ENCODE peak calls at places on chromosomes 6 and 20, in ten cellular contexts. V, U, Q, T, D, O, N, J, S and K are unnamed samples.

GRCh38 chr6:37725967-37726366 is 28.3 kb upstream of the MDGA1 start:
- DNase-seq in V (no peak), U (no peak), Q (no peak), T (peak), D (no peak), O (no peak), N (no peak), J (no peak), S (no peak), K (no peak)

GRCh38 chr20:62362991-62363919 is 3.9 kb downstream of the LAMA5 start:
- DNase-seq in V (no peak), U (no peak), Q (peak), T (no peak), D (no peak), O (no peak), N (no peak), J (peak), S (no peak), K (no peak)

GRCh38 chr20:46027245-46027853 is 1.7 kb upstream of the SLC12A5 start:
- DNase-seq in V (no peak), U (no peak), Q (no peak), T (peak), D (no peak), O (no peak), N (no peak), J (peak), S (no peak), K (peak)

GRCh38 chr6:157668034-157668401 is 155.0 kb upstream of the SNX9 start:
- DNase-seq in V (no peak), U (no peak), Q (no peak), T (no peak), D (no peak), O (no peak), N (no peak), J (no peak), S (no peak), K (no peak)

GRCh38 chr6:12892201-12892600 is 175.6 kb downstream of the PHACTR1 start:
- DNase-seq in V (no peak), U (no peak), Q (no peak), T (no peak), D (no peak), O (no peak), N (no peak), J (no peak), S (no peak), K (no peak)

GRCh38 chr6:37674161-37674560 is 23.5 kb downstream of the MDGA1 start:
- DNase-seq in V (no peak), U (no peak), Q (no peak), T (no peak), D (no peak), O (peak), N (no peak), J (no peak), S (no peak), K (no peak)

GRCh38 chr20:51594206-51594998 is 51.9 kb upstream of the NFATC2 start:
- DNase-seq in V (no peak), U (no peak), Q (no peak), T (no peak), D (no peak), O (no peak), N (no peak), J (no peak), S (no peak), K (no peak)

GRCh38 chr6:25366785-25367657 is 87.8 kb downstream of the CARMIL1 start:
- DNase-seq in V (no peak), U (no peak), Q (no peak), T (no peak), D (peak), O (no peak), N (no peak), J (no peak), S (no peak), K (no peak)

GRCh38 chr6:15504581-15505350 is 158.1 kb downstream of the DTNBP1 start:
- DNase-seq in V (no peak), U (no peak), Q (peak), T (peak), D (no peak), O (peak), N (no peak), J (no peak), S (peak), K (no peak)

GRCh38 chr20:49990310-49990720 is 7.5 kb downstream of the SNAI1 start:
- DNase-seq in V (no peak), U (no peak), Q (no peak), T (no peak), D (no peak), O (no peak), N (no peak), J (no peak), S (no peak), K (no peak)

GRCh38 chr6:48817714-48818113 is 645.3 kb downstream of the MMUT start:
- DNase-seq in V (no peak), U (no peak), Q (no peak), T (no peak), D (no peak), O (no peak), N (no peak), J (no peak), S (no peak), K (no peak)

GRCh38 chr6:43695078-43695966 is 7.7 kb upstream of the MRPS18A start:
- DNase-seq in V (no peak), U (no peak), Q (peak), T (no peak), D (no peak), O (peak), N (no peak), J (peak), S (peak), K (no peak)

GRCh38 chr6:135701426-135701825 is 150.1 kb upstream of the PDE7B start:
- DNase-seq in V (no peak), U (no peak), Q (no peak), T (no peak), D (no peak), O (no peak), N (no peak), J (no peak), S (no peak), K (no peak)

GRCh38 chr6:37783831-37784584 is 35.5 kb upstream of the ZFAND3 start:
- DNase-seq in V (no peak), U (no peak), Q (peak), T (no peak), D (peak), O (peak), N (no peak), J (no peak), S (peak), K (no peak)

GRCh38 chr6:47631248-47632196 is 66.9 kb upstream of the ADGRF4 start:
- DNase-seq in V (no peak), U (no peak), Q (no peak), T (no peak), D (peak), O (peak), N (no peak), J (peak), S (peak), K (no peak)

GRCh38 chr6:160358225-160359119 is 10.3 kb downstream of the SLC22A3 start:
- DNase-seq in V (no peak), U (no peak), Q (no peak), T (no peak), D (no peak), O (no peak), N (no peak), J (no peak), S (no peak), K (no peak)

GRCh38 chr6:91895592-91895991 is 1308.7 kb upstream of the MAP3K7 start:
- DNase-seq in V (no peak), U (no peak), Q (no peak), T (no peak), D (no peak), O (no peak), N (no peak), J (no peak), S (no peak), K (no peak)